ENCODE peak calls at places on chromosomes 12 and 14, in four cellular contexts. R is NB4; C is kidney tubule cell; Y is stimulated activated CD4-positive, alpha-beta T cell treated with anti-CD3 and anti-CD28 coated beads, TNF-alpha, amount 100 ng/mL, for 1 hour. B is an unnamed sample.

GRCh38 chr14:77485901-77486678 is 12.5 kb downstream of the ISM2 start:
- DNase-seq in R (no peak), C (peak; percentile 90), Y (no peak), B (no peak)

GRCh38 chr14:52060080-52060479 is 8.8 kb downstream of the NID2 start:
- DNase-seq in R (no peak), C (no peak), Y (no peak), B (no peak)

GRCh38 chr12:109739747-109740693 is 26.4 kb downstream of the FAM222A start:
- DNase-seq in R (peak; percentile 51), C (no peak), Y (no peak), B (no peak)

GRCh38 chr14:61753631-61754030 is 8.6 kb upstream of the SNAPC1 start:
- DNase-seq in R (peak; percentile 19), C (no peak), Y (no peak), B (no peak)

GRCh38 chr14:92513204-92513965 is at the start of gene RIN3:
- DNase-seq in R (peak; percentile 85), C (peak; percentile 75), Y (no peak), B (peak; percentile 72)

GRCh38 chr14:22112004-22112403 is 438.4 kb upstream of the OR4E1 start:
- DNase-seq in R (peak; percentile 31), C (peak; percentile 27), Y (no peak), B (peak; percentile 29)

GRCh38 chr12:42780671-42781070 is 191.1 kb upstream of the PRICKLE1 start:
- DNase-seq in R (no peak), C (no peak), Y (no peak), B (no peak)

GRCh38 chr12:5808956-5809355 is 136.1 kb downstream of the ANO2 start:
- DNase-seq in R (no peak), C (peak; percentile 97), Y (no peak), B (no peak)

GRCh38 chr14:52951730-52952481 is 1.1 kb upstream of the FERMT2 start:
- DNase-seq in R (peak; percentile 15), C (peak; percentile 82), Y (no peak), B (peak; percentile 74)

GRCh38 chr14:83462759-83463158 is 1929.1 kb upstream of the SEL1L start:
- DNase-seq in R (no peak), C (no peak), Y (no peak), B (no peak)